ENCODE peak calls at places on chromosomes 4 and X, in four cellular contexts. C, R, U and Q are unnamed samples.

GRCh38 chr4:14180983-14181601 is 553.6 kb upstream of the BOD1L1 start:
- DNase-seq in C (no peak), R (no peak), U (no peak), Q (no peak)

GRCh38 chrX:56726609-56727008 is 2.4 kb upstream of the NBDY start:
- DNase-seq in C (no peak), R (peak; percentile 72), U (peak; percentile 67), Q (peak; percentile 18)

GRCh38 chr4:183249854-183250253 is 70.2 kb downstream of the CLDN22 start:
- DNase-seq in C (no peak), R (peak; percentile 60), U (peak; percentile 51), Q (peak; percentile 50)

GRCh38 chrX:23896983-23897382 is 10.8 kb downstream of the APOO start:
- DNase-seq in C (no peak), R (peak; percentile 24), U (no peak), Q (no peak)

GRCh38 chr4:152352645-152353116 is 183.2 kb downstream of the FBXW7 start:
- DNase-seq in C (peak; percentile 27), R (peak; percentile 98), U (peak; percentile 42), Q (peak; percentile 51)

GRCh38 chrX:19794690-19795089 is 92.7 kb downstream of the SH3KBP1 start:
- DNase-seq in C (no peak), R (peak; percentile 50), U (no peak), Q (no peak)

GRCh38 chrX:71652405-71652804 is 14.9 kb upstream of the LOC101059915 start:
- DNase-seq in C (no peak), R (peak; percentile 66), U (peak; percentile 73), Q (peak; percentile 47)

GRCh38 chrX:12975999-12976558 is 1.2 kb downstream of the TMSB4X start:
- DNase-seq in C (no peak), R (peak; percentile 54), U (peak; percentile 72), Q (no peak)

GRCh38 chr4:47050986-47051725 is 19.8 kb downstream of the GABRB1 start:
- DNase-seq in C (no peak), R (no peak), U (no peak), Q (peak; percentile 51)

GRCh38 chrX:140526138-140526537 is 21.3 kb upstream of the SOX3 start:
- DNase-seq in C (no peak), R (no peak), U (no peak), Q (no peak)

GRCh38 chrX:118495958-118496762 is 545 bp downstream of the DOCK11 start:
- DNase-seq in C (peak; percentile 6), R (no peak), U (peak; percentile 73), Q (no peak)

GRCh38 chr4:53010320-53010719 is 148.2 kb downstream of the RASL11B start:
- DNase-seq in C (no peak), R (peak; percentile 80), U (no peak), Q (peak; percentile 15)

GRCh38 chrX:33126469-33126868 is 84.9 kb downstream of the DMD start:
- DNase-seq in C (no peak), R (no peak), U (no peak), Q (no peak)

GRCh38 chr4:180550106-180550505 is 1693.1 kb upstream of the TENM3 start:
- DNase-seq in C (no peak), R (no peak), U (no peak), Q (no peak)

GRCh38 chr4:16337936-16338335 is 111.7 kb upstream of the TAPT1 start:
- DNase-seq in C (no peak), R (peak; percentile 52), U (no peak), Q (no peak)

GRCh38 chrX:40281341-40282005 is 183.7 kb upstream of the BCOR start:
- DNase-seq in C (no peak), R (no peak), U (no peak), Q (no peak)

GRCh38 chr4:13950491-13950890 is 323.0 kb upstream of the BOD1L1 start:
- DNase-seq in C (no peak), R (no peak), U (no peak), Q (no peak)

GRCh38 chrX:153727108-153727931 is 2.7 kb downstream of the ABCD1 start:
- DNase-seq in C (peak; percentile 58), R (peak; percentile 48), U (no peak), Q (peak; percentile 72)

GRCh38 chr4:156948133-156948532 is 23.5 kb downstream of the PDGFC start:
- DNase-seq in C (no peak), R (no peak), U (no peak), Q (no peak)

GRCh38 chr4:163587867-163588266 is 93.4 kb downstream of the TMA16 start:
- DNase-seq in C (no peak), R (no peak), U (peak; percentile 91), Q (no peak)

GRCh38 chr4:124053872-124054538 is 657.4 kb downstream of the SPRY1 start:
- DNase-seq in C (no peak), R (no peak), U (no peak), Q (no peak)

GRCh38 chr4:100288811-100289529 is 98.7 kb upstream of the DDIT4L start:
- DNase-seq in C (no peak), R (peak; percentile 35), U (no peak), Q (no peak)

GRCh38 chrX:23854122-23854521 is 53.6 kb downstream of the APOO start:
- DNase-seq in C (no peak), R (no peak), U (no peak), Q (no peak)

GRCh38 chrX:139495324-139495723 is 35.2 kb upstream of the F9 start:
- DNase-seq in C (no peak), R (no peak), U (no peak), Q (no peak)

GRCh38 chr4:78971326-78971725 is 32.1 kb upstream of the PAQR3 start:
- DNase-seq in C (no peak), R (no peak), U (no peak), Q (peak; percentile 22)

GRCh38 chr4:83356899-83357661 is 22.4 kb upstream of the HPSE start:
- DNase-seq in C (no peak), R (peak; percentile 97), U (no peak), Q (no peak)

GRCh38 chr4:73028621-73029020 is 40.9 kb downstream of the COX18 start:
- DNase-seq in C (no peak), R (no peak), U (no peak), Q (no peak)

GRCh38 chr4:159077702-159078495 is 25.0 kb upstream of the RAPGEF2 start:
- DNase-seq in C (no peak), R (no peak), U (peak; percentile 82), Q (no peak)

GRCh38 chrX:39773923-39774803 is 323.6 kb downstream of the BCOR start:
- DNase-seq in C (no peak), R (peak; percentile 45), U (no peak), Q (no peak)

GRCh38 chrX:110409925-110410324 is 51.3 kb downstream of the RTL9 start:
- DNase-seq in C (no peak), R (peak; percentile 42), U (no peak), Q (no peak)

GRCh38 chr4:187606581-187606980 is 389.0 kb upstream of the ZFP42 start:
- DNase-seq in C (peak; percentile 4), R (peak; percentile 14), U (peak; percentile 45), Q (peak; percentile 49)

GRCh38 chrX:72540318-72540717 is 32.3 kb downstream of the HDAC8 start:
- DNase-seq in C (no peak), R (peak; percentile 65), U (peak; percentile 37), Q (peak; percentile 2)

GRCh38 chr4:116726523-116726922 is 358.9 kb downstream of the TRAM1L1 start:
- DNase-seq in C (no peak), R (no peak), U (no peak), Q (no peak)

GRCh38 chr4:42895452-42895851 is 2.9 kb downstream of the GRXCR1 start:
- DNase-seq in C (no peak), R (no peak), U (no peak), Q (no peak)